ENCODE peak calls at places on chromosomes 13 and 19, in ten cellular contexts. W, N, U, K, G, J, M, H, D and Z are unnamed samples.

GRCh38 chr13:50125556-50126377 is 110.5 kb downstream of the KCNRG start:
- DNase-seq in W (peak), N (peak), U (peak), K (peak), G (peak), J (peak), M (peak), H (peak), D (peak), Z (peak)

GRCh38 chr19:42176990-42177685 is 40.3 kb downstream of the DEDD2 start:
- DNase-seq in W (peak), N (peak), U (peak), K (no peak), G (peak), J (peak), M (peak), H (peak), D (peak), Z (no peak)

GRCh38 chr13:75279834-75280369 is 202.1 kb downstream of the TBC1D4 start:
- DNase-seq in W (no peak), N (no peak), U (no peak), K (no peak), G (no peak), J (no peak), M (no peak), H (no peak), D (no peak), Z (no peak)

GRCh38 chr19:20060282-20060681 is 17.5 kb upstream of the ZNF90 start:
- DNase-seq in W (no peak), N (no peak), U (no peak), K (no peak), G (no peak), J (no peak), M (no peak), H (no peak), D (no peak), Z (no peak)

GRCh38 chr13:71625694-71626093 is 241.3 kb downstream of the DACH1 start:
- DNase-seq in W (no peak), N (no peak), U (no peak), K (no peak), G (no peak), J (no peak), M (no peak), H (no peak), D (no peak), Z (no peak)

GRCh38 chr19:46493236-46494114 is 2.2 kb downstream of the PNMA8B start:
- DNase-seq in W (no peak), N (peak), U (no peak), K (no peak), G (peak), J (no peak), M (no peak), H (no peak), D (no peak), Z (no peak)

GRCh38 chr13:99979453-99980200 is 2.0 kb upstream of the ZIC2 start:
- DNase-seq in W (no peak), N (no peak), U (peak), K (no peak), G (no peak), J (no peak), M (no peak), H (no peak), D (no peak), Z (no peak)

GRCh38 chr19:3366761-3367571 is 583 bp downstream of the NFIC start:
- DNase-seq in W (no peak), N (no peak), U (peak), K (no peak), G (peak), J (no peak), M (peak), H (peak), D (peak), Z (no peak)

GRCh38 chr19:49507803-49508494 is 4.5 kb upstream of the FCGRT start:
- DNase-seq in W (no peak), N (no peak), U (peak), K (no peak), G (no peak), J (no peak), M (no peak), H (no peak), D (no peak), Z (no peak)
- H3K27ac ChIP-seq in W (no peak), N (no peak), U (no peak), K (no peak), G (no peak), J (no peak), M (no peak), H (no peak), D (no peak), Z (no peak)

GRCh38 chr13:44451651-44452050 is 78.0 kb downstream of the SERP2 start:
- DNase-seq in W (no peak), N (no peak), U (no peak), K (no peak), G (no peak), J (no peak), M (no peak), H (no peak), D (no peak), Z (no peak)

GRCh38 chr13:44449999-44450821 is 76.6 kb downstream of the SERP2 start:
- DNase-seq in W (no peak), N (no peak), U (no peak), K (no peak), G (no peak), J (peak), M (no peak), H (peak), D (no peak), Z (peak)

GRCh38 chr13:44448875-44449274 is 75.3 kb downstream of the SERP2 start:
- DNase-seq in W (no peak), N (no peak), U (no peak), K (no peak), G (no peak), J (no peak), M (no peak), H (no peak), D (no peak), Z (no peak)

GRCh38 chr13:44452418-44452817 is 78.8 kb downstream of the SERP2 start:
- DNase-seq in W (no peak), N (no peak), U (no peak), K (no peak), G (no peak), J (no peak), M (no peak), H (no peak), D (no peak), Z (no peak)

GRCh38 chr13:44451109-44451508 is 77.5 kb downstream of the SERP2 start:
- DNase-seq in W (no peak), N (no peak), U (no peak), K (no peak), G (no peak), J (no peak), M (no peak), H (no peak), D (no peak), Z (no peak)
- H3K27ac ChIP-seq in W (no peak), N (no peak), U (no peak), K (peak), G (no peak), J (no peak), M (no peak), H (no peak), D (peak), Z (no peak)

DNA sequence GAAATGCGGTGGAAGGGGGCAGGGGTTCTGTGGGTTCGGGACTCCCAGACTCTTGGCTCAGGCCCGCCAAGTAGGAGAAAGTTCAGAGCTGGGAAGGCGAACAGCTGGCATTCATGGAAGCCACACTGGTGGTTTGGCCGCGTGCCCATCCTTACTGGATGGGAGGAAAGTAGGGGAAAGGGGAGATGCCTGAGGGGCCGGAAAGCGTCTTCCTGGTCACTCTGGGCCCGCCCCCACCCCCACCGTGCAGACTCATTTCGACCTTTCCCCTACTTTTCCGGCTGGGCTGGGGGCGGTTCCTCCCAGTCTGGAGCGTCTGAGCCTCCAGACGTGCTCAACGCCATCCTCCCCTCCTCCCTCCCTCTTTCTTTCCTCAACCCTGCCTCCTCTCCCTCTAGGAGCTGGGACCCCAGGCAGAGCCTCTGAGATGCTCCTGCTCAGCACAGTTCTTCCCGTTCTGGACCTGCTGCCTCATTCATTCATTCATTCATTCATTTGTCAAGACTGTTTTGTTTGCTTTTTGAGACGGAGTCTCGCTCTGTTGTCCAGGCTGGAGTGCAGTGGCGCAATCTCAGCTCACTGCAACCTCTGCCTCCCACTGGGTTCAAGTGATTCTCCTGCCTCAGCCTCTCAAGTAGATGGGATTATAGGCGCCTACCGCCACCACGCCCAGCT is 3.5 kb downstream of the ANGPTL4 start:
- DNase-seq in W (peak), N (no peak), U (peak), K (no peak), G (peak), J (peak), M (peak), H (peak), D (peak), Z (peak)
- H3K27ac ChIP-seq in W (peak), N (no peak), U (no peak), K (peak), G (peak), J (peak), M (peak), H (no peak), D (peak), Z (no peak)

DNA sequence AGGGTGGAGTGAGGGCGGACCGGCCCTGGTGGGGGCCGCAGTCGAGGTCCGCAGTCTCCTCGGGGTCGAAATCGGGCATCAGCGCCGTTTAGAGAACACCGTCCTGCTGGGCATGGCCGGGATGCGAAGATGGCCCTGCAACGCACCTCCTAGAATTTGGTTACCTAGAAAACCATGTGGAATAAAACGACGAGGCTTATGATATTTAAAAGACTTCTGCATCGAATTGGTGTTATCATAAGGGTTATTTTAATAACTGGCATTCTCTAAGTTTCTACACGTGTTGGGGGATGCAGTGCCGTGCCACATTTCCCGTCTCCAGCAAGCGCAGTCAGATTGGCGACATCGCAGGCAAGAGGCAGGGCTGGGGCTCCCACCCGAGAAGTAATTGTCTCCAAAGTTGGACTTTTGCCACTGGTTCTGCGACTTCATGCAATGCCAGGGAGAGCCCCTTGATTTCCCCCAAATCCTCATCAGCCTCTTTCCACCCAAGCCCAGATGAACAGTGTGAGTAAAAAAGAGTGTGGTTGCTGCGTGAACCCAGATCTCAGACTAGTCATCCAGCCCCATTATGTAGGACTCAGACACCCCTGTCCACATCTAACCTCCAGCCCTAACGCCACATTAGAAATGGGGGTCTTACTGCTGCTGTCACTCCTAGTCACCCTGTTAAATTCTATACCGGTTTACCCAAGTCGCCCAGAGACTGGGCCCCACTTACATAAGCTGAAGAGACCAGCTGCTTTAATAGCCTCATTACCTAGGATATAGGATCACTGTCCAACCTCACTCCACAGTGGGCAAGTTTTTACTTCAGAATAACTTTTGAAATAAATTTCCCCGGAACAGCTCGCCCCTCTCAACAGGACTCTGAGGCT is 571 bp upstream of the DHRS12 start:
- DNase-seq in W (no peak), N (no peak), U (no peak), K (no peak), G (peak), J (no peak), M (peak), H (no peak), D (peak), Z (no peak)
- H3K27ac ChIP-seq in W (peak), N (peak), U (peak), K (peak), G (peak), J (peak), M (peak), H (peak), D (peak), Z (peak)

DNA sequence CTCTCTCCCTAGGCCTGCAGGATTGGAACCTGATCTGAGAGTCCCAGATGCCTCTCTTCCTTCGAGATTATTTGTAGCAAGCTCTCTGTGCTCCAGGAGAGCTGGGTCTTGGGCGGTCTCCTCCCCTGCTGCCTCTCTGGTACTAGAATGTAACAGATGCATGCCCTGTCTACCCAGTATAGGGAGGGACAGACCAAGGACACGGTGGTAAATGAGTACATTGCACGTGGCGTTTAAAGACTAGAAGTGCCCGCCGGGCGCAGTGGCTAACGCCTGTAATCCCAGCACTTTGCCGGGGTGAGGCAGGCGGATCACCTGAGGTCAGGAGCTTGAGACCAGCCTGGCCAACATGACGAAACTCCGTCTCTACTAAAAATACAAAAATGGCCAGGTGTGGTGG is 11.7 kb downstream of the SLC27A1 start:
- DNase-seq in W (no peak), N (no peak), U (no peak), K (no peak), G (no peak), J (no peak), M (no peak), H (no peak), D (no peak), Z (no peak)
- H3K27ac ChIP-seq in W (no peak), N (no peak), U (no peak), K (no peak), G (no peak), J (peak), M (no peak), H (no peak), D (no peak), Z (no peak)